ENCODE peak calls at places on chromosomes 13 and 19, in nine cellular contexts. Y is left lung, X is heart left ventricle, H is right lobe of liver, O is adrenal gland, M is neural progenitor cell, Q is pancreas, N is A673, V is osteoblast. D is an unnamed sample.

GRCh38 chr19:41409288-41409687 is 11.7 kb downstream of the BCKDHA start:
- DNase-seq in Y (peak; percentile 69), X (peak; percentile 59), H (no peak), O (peak; percentile 88), M (no peak), Q (peak; percentile 80), N (no peak), V (peak; percentile 87), D (peak; percentile 56)

GRCh38 chr19:10544753-10545251 is 1.1 kb downstream of the ATG4D start:
- DNase-seq in Y (no peak), X (no peak), H (no peak), O (peak; percentile 52), M (peak; percentile 33), Q (no peak), N (no peak), V (peak; percentile 66), D (no peak)

GRCh38 chr13:28503182-28503980 is 8.5 kb upstream of the FLT1 start:
- DNase-seq in Y (no peak), X (no peak), H (no peak), O (no peak), M (no peak), Q (no peak), N (no peak), V (no peak), D (no peak)

GRCh38 chr13:41001695-41002094 is 17.4 kb downstream of the ELF1 start:
- DNase-seq in Y (no peak), X (no peak), H (no peak), O (no peak), M (no peak), Q (no peak), N (no peak), V (no peak), D (no peak)

GRCh38 chr13:97367427-97367826 is 66.5 kb upstream of the RAP2A start:
- DNase-seq in Y (no peak), X (no peak), H (no peak), O (peak; percentile 51), M (peak; percentile 59), Q (no peak), N (no peak), V (peak; percentile 80), D (no peak)

GRCh38 chr19:58511353-58512208 is at the start of gene SLC27A5:
- DNase-seq in Y (no peak), X (no peak), H (peak; percentile 98), O (peak; percentile 24), M (no peak), Q (no peak), N (no peak), V (peak; percentile 60), D (no peak)

GRCh38 chr13:108194435-108194936 is 20.9 kb downstream of the LIG4 start:
- DNase-seq in Y (no peak), X (no peak), H (no peak), O (no peak), M (no peak), Q (no peak), N (no peak), V (no peak), D (no peak)

GRCh38 chr19:45153339-45154063 is 7.3 kb downstream of the NKPD1 start:
- DNase-seq in Y (no peak), X (peak; percentile 49), H (peak; percentile 49), O (peak; percentile 70), M (peak; percentile 85), Q (peak; percentile 35), N (peak; percentile 76), V (peak; percentile 96), D (no peak)

GRCh38 chr13:110209950-110210603 is 96.9 kb downstream of the COL4A1 start:
- DNase-seq in Y (no peak), X (no peak), H (no peak), O (no peak), M (no peak), Q (no peak), N (no peak), V (no peak), D (no peak)

GRCh38 chr13:110210604-110210985 is 96.4 kb downstream of the COL4A1 start:
- DNase-seq in Y (no peak), X (no peak), H (no peak), O (no peak), M (no peak), Q (no peak), N (no peak), V (no peak), D (no peak)

GRCh38 chr13:110208116-110208515 is 98.8 kb downstream of the COL4A1 start:
- DNase-seq in Y (no peak), X (no peak), H (no peak), O (no peak), M (no peak), Q (no peak), N (no peak), V (no peak), D (no peak)

GRCh38 chr13:110211046-110211445 is 95.9 kb downstream of the COL4A1 start:
- DNase-seq in Y (no peak), X (no peak), H (no peak), O (no peak), M (no peak), Q (no peak), N (no peak), V (no peak), D (no peak)

DNA sequence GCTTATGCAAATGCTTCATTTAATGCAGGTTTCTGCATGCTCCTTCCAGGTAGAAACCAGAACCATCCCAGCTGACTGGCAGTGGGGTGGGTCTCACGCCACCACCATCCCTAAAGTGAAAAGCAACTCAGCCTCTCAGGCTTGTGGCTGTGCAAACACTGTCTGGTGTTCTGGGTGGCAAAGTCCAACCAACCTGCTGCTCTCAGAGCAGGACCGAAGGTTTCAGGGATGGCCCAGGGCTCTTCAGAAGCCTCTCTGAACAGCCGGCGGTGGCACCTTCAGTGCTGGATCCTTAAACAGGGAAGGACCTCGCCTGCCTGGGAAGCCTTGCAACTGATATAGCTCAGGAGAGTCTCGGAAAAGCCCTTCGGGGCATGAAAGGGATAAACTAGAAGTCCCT is 100.8 kb downstream of the COL4A1 start:
- DNase-seq in Y (no peak), X (no peak), H (peak; percentile 37), O (no peak), M (no peak), Q (no peak), N (no peak), V (no peak), D (no peak)
- H3K9me3 ChIP-seq in Y (no peaks in the 10 kb centered on the region), X (no peaks in the 10 kb centered on the region), H (no peaks in the 10 kb centered on the region), O (no peaks in the 10 kb centered on the region), M (no peaks in the 10 kb centered on the region), Q (no peaks in the 10 kb centered on the region), N (no peaks in the 10 kb centered on the region), V (no peaks in the 10 kb centered on the region), D (no peaks in the 10 kb centered on the region)

GRCh38 chr13:49560270-49561063 is 24.9 kb downstream of the RCBTB1 start:
- DNase-seq in Y (no peak), X (no peak), H (peak; percentile 66), O (peak; percentile 58), M (peak; percentile 11), Q (peak; percentile 74), N (peak; percentile 14), V (no peak), D (no peak)
- H3K27ac ChIP-seq in Y (no peak overlapping the region), X (peak overlapping the region; percentile 57), H (no peak overlapping the region), O (peak overlapping the region; percentile 73), M (no peak overlapping the region), Q (peak overlapping the region; percentile 13), N (no peak overlapping the region), V (peak overlapping the region; percentile 36), D (no peak overlapping the region)

DNA sequence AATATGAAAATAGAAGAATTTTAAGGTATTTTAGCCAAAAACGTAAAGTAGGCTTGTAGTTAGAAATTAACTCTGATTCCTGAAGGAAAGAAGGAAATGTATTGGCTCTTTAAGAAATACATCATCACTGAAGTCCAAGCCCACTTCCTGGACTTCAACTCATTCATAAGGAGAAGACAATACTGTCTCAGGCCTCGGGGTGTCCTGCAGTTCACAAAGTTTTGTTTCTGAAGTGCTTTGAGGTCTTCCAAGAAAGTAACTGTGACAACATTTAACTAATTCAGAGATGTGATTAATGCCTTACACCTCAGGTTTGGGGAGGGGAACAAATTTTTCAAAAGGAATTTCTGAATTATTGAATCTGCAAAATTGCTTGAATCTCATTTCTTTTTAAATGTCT is 65.8 kb upstream of the STARD13 start:
- DNase-seq in Y (no peak), X (no peak), H (no peak), O (no peak), M (no peak), Q (no peak), N (peak; percentile 37), V (peak; percentile 90), D (no peak)
- TF ChIP-seq CTCF in Y (no peak), X (peak; percentile 21), H (no peak), O (no peak), M (no peak), Q (no peak), N (peak; percentile 11), V (peak; percentile 40), D (peak; percentile 14)

DNA sequence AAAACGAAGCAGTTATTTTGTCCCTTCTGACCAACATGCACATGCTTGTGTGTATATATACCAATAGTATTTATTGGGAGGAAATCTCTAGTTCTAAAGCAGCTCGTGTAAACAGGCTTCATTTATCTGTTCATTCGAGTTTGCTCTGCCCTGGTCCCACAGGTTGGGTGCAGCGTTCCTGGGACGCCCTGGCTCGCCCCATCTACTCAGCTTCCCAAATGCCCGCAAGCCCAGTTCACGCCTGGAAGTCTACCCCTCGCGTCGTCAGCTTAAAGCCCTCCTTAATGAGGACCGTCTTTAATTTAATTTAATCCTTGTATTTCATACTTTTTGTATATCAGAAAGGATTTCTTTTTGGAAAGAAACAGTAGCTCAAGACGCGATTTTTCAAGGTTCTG is 604 bp downstream of the THSD1 start:
- DNase-seq in Y (no peak), X (no peak), H (no peak), O (no peak), M (peak; percentile 19), Q (no peak), N (no peak), V (peak; percentile 87), D (no peak)
- H3K9me3 ChIP-seq in Y (no peaks in the 10 kb centered on the region), X (no peaks in the 10 kb centered on the region), H (no peaks in the 10 kb centered on the region), O (no peaks in the 10 kb centered on the region), M (no peaks in the 10 kb centered on the region), Q (no peaks in the 10 kb centered on the region), N (no peaks in the 10 kb centered on the region), V (no peaks in the 10 kb centered on the region), D (no peaks in the 10 kb centered on the region)

GRCh38 chr13:113298001-113298945 is 1.2 kb downstream of the LAMP1 start:
- DNase-seq in Y (no peak), X (no peak), H (no peak), O (no peak), M (no peak), Q (no peak), N (no peak), V (peak; percentile 77), D (no peak)
- H3K27ac ChIP-seq in Y (peak overlapping the region; percentile 67), X (peak overlapping the region; percentile 88), H (peak overlapping the region; percentile 67), O (peak overlapping the region; percentile 98), M (no peak overlapping the region), Q (no peak overlapping the region), N (peak overlapping the region; percentile 79), V (peak overlapping the region; percentile 83), D (peak overlapping the region; percentile 90)

D was measured in lower lobe of right lung.